ENCODE peak calls at places on chromosomes 12 and 14, in four cellular contexts. I, S, U and V are unnamed samples.
A peak's percentile ranks its signal among the peaks of the same experiment; 100 is the strongest.

GRCh38 chr12:30515351-30515750 is 180.3 kb downstream of the IPO8 start:
- DNase-seq in I (no peak), S (peak; percentile 10), U (no peak), V (no peak)

GRCh38 chr12:75809745-75810144 is 221.8 kb downstream of the PHLDA1 start:
- DNase-seq in I (no peak), S (no peak), U (no peak), V (no peak)

GRCh38 chr12:41968661-41969060 is 176.0 kb downstream of the GXYLT1 start:
- DNase-seq in I (no peak), S (no peak), U (no peak), V (no peak)

GRCh38 chr14:91899213-91899612 is 31.9 kb upstream of the TC2N start:
- DNase-seq in I (no peak), S (no peak), U (no peak), V (no peak)

GRCh38 chr14:21734457-21735074 is 60.9 kb upstream of the OR4E1 start:
- DNase-seq in I (peak; percentile 12), S (peak; percentile 31), U (peak; percentile 23), V (peak; percentile 39)

GRCh38 chr12:120234643-120235368 is 30.7 kb downstream of the PXN start:
- DNase-seq in I (no peak), S (peak; percentile 67), U (peak; percentile 72), V (peak; percentile 97)

GRCh38 chr12:65593206-65593833 is 231.0 kb upstream of the HMGA2 start:
- DNase-seq in I (no peak), S (no peak), U (no peak), V (no peak)

GRCh38 chr12:3820122-3820521 is 53.1 kb downstream of the PARP11 start:
- DNase-seq in I (no peak), S (no peak), U (no peak), V (peak; percentile 65)

GRCh38 chr14:69260246-69260978 is 454 bp downstream of the GALNT16 start:
- DNase-seq in I (no peak), S (peak; percentile 78), U (no peak), V (peak; percentile 4)

GRCh38 chr14:78512021-78512420 is 341.8 kb downstream of the NRXN3 start:
- DNase-seq in I (no peak), S (no peak), U (no peak), V (no peak)

GRCh38 chr12:66693901-66694513 is 15.1 kb upstream of the GRIP1 start:
- DNase-seq in I (peak; percentile 23), S (peak; percentile 15), U (peak; percentile 48), V (peak; percentile 69)

GRCh38 chr14:74871819-74872218 is 4.1 kb downstream of the PROX2 start:
- DNase-seq in I (no peak), S (no peak), U (no peak), V (no peak)

GRCh38 chr12:11758838-11759509 is 109.5 kb downstream of the ETV6 start:
- DNase-seq in I (peak; percentile 93), S (no peak), U (no peak), V (peak; percentile 47)

GRCh38 chr12:59444932-59445331 is 150.9 kb upstream of the SLC16A7 start:
- DNase-seq in I (no peak), S (no peak), U (no peak), V (peak; percentile 15)

GRCh38 chr14:77707355-77707723 is 484 bp downstream of the ALKBH1 start:
- DNase-seq in I (no peak), S (peak; percentile 49), U (peak; percentile 26), V (peak; percentile 63)

GRCh38 chr14:72630374-72630773 is 263.5 kb downstream of the DPF3 start:
- DNase-seq in I (no peak), S (no peak), U (no peak), V (no peak)

GRCh38 chr12:49230176-49230575 is 34.7 kb upstream of the TUBA1C start:
- DNase-seq in I (no peak), S (no peak), U (no peak), V (no peak)

GRCh38 chr14:100892496-100893227 is 10.9 kb downstream of the RTL1 start:
- DNase-seq in I (no peak), S (no peak), U (no peak), V (no peak)
- TF ChIP-seq RCOR1 in I (no peak), S (no peak), U (no peak), V (no peak)

DNA sequence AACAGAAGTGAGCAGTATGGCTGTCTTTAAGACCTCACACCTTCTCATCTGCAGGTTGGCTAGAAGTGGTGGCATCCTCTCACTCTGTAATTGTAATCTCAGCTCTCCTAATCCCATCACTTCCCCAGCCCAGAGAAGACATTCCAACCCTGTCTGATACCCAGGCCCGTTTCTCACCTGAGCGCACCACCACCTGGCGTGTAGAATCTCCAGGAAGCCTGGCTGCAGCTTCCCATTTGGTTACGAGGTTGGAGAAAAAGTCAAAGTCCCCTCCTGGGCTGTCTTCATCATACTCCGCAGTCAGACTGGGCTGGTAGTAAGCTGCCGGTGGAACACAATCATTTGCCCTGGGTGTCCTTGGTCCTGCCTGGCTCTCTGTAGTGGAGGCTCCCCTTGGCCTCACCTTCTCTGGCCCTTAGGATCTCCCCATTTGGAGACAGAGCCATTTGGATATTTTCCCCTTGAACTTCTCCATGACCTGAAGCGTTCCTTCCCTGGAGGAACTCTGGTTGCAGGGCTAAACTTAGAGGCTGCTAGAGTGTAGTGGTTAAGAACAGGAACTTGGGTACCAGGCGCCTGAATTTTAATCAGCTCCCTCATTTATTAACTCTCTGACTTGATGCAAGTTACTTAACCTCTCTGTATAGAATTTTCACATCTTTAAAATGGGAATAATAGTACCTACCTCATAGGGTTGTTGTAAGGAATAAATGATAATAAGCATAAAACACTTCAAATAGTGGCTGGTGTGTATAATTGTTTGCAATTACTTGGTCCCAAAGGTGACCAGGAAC is 1.8 kb downstream of the SDR39U1 start:
- DNase-seq in I (no peak), S (no peak), U (no peak), V (no peak)
- H3K9ac ChIP-seq in I (peak overlapping the region; percentile 94), S (peak overlapping the region; percentile 97), U (no peak overlapping the region), V (no peak overlapping the region)

DNA sequence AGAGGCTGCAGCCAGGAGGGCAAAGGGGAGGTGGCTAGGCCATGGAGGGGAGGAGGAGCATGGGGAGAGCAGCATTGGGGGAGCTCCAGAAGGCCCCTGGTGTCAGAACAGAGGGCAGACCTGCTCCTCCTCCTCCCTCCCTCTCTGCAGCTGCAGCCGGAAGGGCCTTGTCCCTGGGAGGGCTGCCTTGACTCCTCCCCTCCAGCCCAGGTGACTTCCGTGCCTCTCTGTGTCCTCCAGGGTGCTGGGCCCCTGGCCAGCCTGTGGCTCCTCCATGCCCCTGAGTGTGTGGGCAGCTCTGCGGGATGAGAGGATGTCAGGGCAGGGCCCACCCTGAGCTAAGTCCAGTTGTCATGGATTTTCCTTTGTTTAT is 68.2 kb upstream of the DLK1 start:
- DNase-seq in I (no peak), S (no peak), U (peak; percentile 39), V (no peak)
- TF ChIP-seq RCOR1 in I (no peak), S (no peak), U (no peak), V (no peak)

DNA sequence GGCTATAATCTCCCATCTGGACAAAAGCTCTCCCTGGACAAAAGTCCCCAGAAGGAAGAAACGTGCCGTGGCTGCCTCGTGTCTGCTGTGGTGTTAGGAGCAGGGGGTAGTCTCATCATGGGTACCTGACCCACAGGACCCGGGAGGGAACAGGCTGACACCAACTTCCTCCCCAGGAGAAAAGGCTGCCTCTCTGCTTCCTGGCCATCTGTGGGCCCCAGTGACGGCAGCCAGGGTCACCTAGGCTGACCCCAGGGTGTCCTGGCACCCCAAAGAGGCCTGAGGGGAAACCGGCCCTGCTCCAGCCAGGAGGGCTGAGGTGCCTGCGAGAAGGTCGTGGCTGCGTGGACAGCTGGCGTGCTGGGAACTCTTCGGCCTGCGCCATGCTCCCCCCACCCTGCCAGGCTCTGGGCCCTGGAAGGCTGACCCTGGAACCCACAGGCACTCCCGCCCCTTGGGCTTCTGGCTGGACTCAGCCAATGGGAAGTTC is 133.9 kb downstream of the RFLNA start:
- DNase-seq in I (no peak), S (peak; percentile 81), U (no peak), V (peak; percentile 65)
- H3K9ac ChIP-seq in I (no peak overlapping the region), S (no peak overlapping the region), U (peak overlapping the region; percentile 10), V (peak overlapping the region; percentile 8)